ENCODE peak calls at places on chromosome 15, in six cellular contexts. M, R, W, L, D and I are unnamed samples.

GRCh38 chr15:25090073-25090733 is 135.4 kb downstream of the SNRPN start:
- DNase-seq in D (no peak), L (no peak), M (no peak), R (no peak), W (no peak), I (no peak)

GRCh38 chr15:60975203-60975602 is 253.9 kb downstream of the RORA start:
- DNase-seq in R (no peak), D (no peak), M (no peak), W (no peak), L (no peak), I (no peak)

GRCh38 chr15:39850436-39850835 is 67.8 kb upstream of the FSIP1 start:
- DNase-seq in W (no peak), L (peak), D (no peak), R (no peak), M (no peak), I (no peak)

GRCh38 chr15:32861741-32862140 is 143.9 kb downstream of the GREM1 start:
- DNase-seq in W (peak), R (peak), M (no peak), L (no peak), D (no peak), I (peak)

GRCh38 chr15:67543348-67543718 is 830 bp downstream of the MAP2K5 start:
- DNase-seq in R (peak), L (peak), W (peak), M (no peak), D (no peak), I (no peak)

GRCh38 chr15:52337198-52337853 is 41.7 kb upstream of the MYO5C start:
- DNase-seq in M (no peak), L (peak), W (no peak), R (no peak), D (no peak), I (no peak)

GRCh38 chr15:25947336-25948080 is 84.4 kb upstream of the ATP10A start:
- DNase-seq in L (no peak), W (no peak), M (no peak), D (no peak), R (no peak), I (no peak)

GRCh38 chr15:89642106-89642505 is 13.2 kb downstream of the KIF7 start:
- DNase-seq in D (no peak), W (no peak), M (no peak), R (no peak), L (no peak), I (no peak)

GRCh38 chr15:67240235-67241131 is 14.0 kb downstream of the AAGAB start:
- DNase-seq in M (no peak), D (no peak), L (peak), W (no peak), R (no peak), I (no peak)

GRCh38 chr15:89129123-89129815 is 41.0 kb downstream of the ABHD2 start:
- DNase-seq in M (peak), W (peak), D (no peak), R (no peak), L (peak), I (peak)

GRCh38 chr15:65829150-65829764 is 37.2 kb upstream of the DENND4A start:
- DNase-seq in W (no peak), M (no peak), D (no peak), L (peak), R (no peak), I (no peak)

GRCh38 chr15:89898628-89899302 is 5.0 kb upstream of the AP3S2 start:
- DNase-seq in D (no peak), M (peak), R (no peak), L (peak), W (peak), I (no peak)

GRCh38 chr15:90004671-90005070 is 3.5 kb downstream of the ZNF710 start:
- DNase-seq in M (no peak), W (no peak), L (peak), R (no peak), D (peak), I (no peak)

GRCh38 chr15:68494573-68495105 is 62.7 kb upstream of the ITGA11 start:
- DNase-seq in W (no peak), D (no peak), R (no peak), M (no peak), L (no peak), I (no peak)

GRCh38 chr15:28936481-28936881 is 50.7 kb downstream of the APBA2 start:
- DNase-seq in M (no peak), W (no peak), R (no peak), D (no peak), L (no peak), I (no peak)

GRCh38 chr15:73844356-73844755 is 29.0 kb upstream of the TBC1D21 start:
- DNase-seq in R (no peak), D (no peak), M (no peak), W (no peak), L (no peak), I (no peak)

GRCh38 chr15:95291878-95292472 is 1038.5 kb upstream of the NR2F2 start:
- DNase-seq in L (peak), D (no peak), W (no peak), M (no peak), R (no peak), I (no peak)

GRCh38 chr15:93180656-93181055 is 91.6 kb upstream of the RGMA start:
- DNase-seq in D (no peak), M (no peak), W (no peak), L (no peak), R (no peak), I (no peak)

GRCh38 chr15:32990071-32990470 is 204.4 kb downstream of the FMN1 start:
- DNase-seq in M (no peak), D (no peak), W (no peak), L (no peak), R (no peak), I (no peak)

GRCh38 chr15:57422113-57422754 is 45.9 kb downstream of the CGNL1 start:
- DNase-seq in W (no peak), R (no peak), L (peak), M (no peak), D (no peak), I (no peak)

GRCh38 chr15:74242296-74242929 is 6.3 kb downstream of the CCDC33 start:
- DNase-seq in M (no peak), W (no peak), L (peak), R (peak), D (no peak), I (no peak)

GRCh38 chr15:83930813-83931212 is 276.9 kb downstream of the ADAMTSL3 start:
- DNase-seq in L (no peak), M (no peak), W (no peak), D (no peak), R (no peak), I (no peak)